ENCODE peak calls at places on chromosome 21, in four cellular contexts. L is aorta, E is brain microvascular endothelial cell, K is Panc1. C is an unnamed sample.

GRCh38 chr21:32886339-32886738 is 114.8 kb upstream of the PAXBP1 start:
- DNase-seq in L (no peak), E (no peak), K (no peak), C (no peak)

GRCh38 chr21:42291751-42292562 is 23.3 kb downstream of the TFF3 start:
- DNase-seq in L (no peak), E (no peak), K (no peak), C (no peak)

GRCh38 chr21:26513212-26513611 is 59.9 kb downstream of the CYYR1 start:
- DNase-seq in L (peak), E (peak), K (no peak), C (peak)

GRCh38 chr21:44925027-44925755 is 4.5 kb upstream of the ITGB2 start:
- DNase-seq in L (no peak), E (no peak), K (no peak), C (peak)

GRCh38 chr21:35811115-35811806 is 249.1 kb downstream of the SETD4 start:
- DNase-seq in L (no peak), E (no peak), K (no peak), C (no peak)

GRCh38 chr21:38669186-38669585 is 136.5 kb upstream of the ETS2 start:
- DNase-seq in L (no peak), E (peak), K (no peak), C (no peak)

GRCh38 chr21:27674037-27674436 is 707.1 kb upstream of the ADAMTS5 start:
- DNase-seq in L (no peak), E (peak), K (no peak), C (peak)

GRCh38 chr21:22044431-22044830 is 1046.2 kb downstream of the NCAM2 start:
- DNase-seq in L (no peak), E (no peak), K (no peak), C (no peak)

GRCh38 chr21:46585191-46585953 is 19.5 kb downstream of the S100B start:
- DNase-seq in L (no peak), E (no peak), K (no peak), C (no peak)

GRCh38 chr21:27793901-27794300 is 827.0 kb upstream of the ADAMTS5 start:
- DNase-seq in L (no peak), E (no peak), K (no peak), C (no peak)

GRCh38 chr21:46509760-46510159 is 51.1 kb downstream of the DIP2A start:
- DNase-seq in L (no peak), E (peak), K (no peak), C (peak)

GRCh38 chr21:46194374-46195334 is 10.4 kb upstream of the SPATC1L start:
- DNase-seq in L (peak), E (no peak), K (no peak), C (no peak)

GRCh38 chr21:45430521-45431501 is 25.8 kb downstream of the COL18A1 start:
- DNase-seq in L (no peak), E (peak), K (no peak), C (no peak)

GRCh38 chr21:46195595-46196195 is 11.4 kb upstream of the SPATC1L start:
- DNase-seq in L (peak), E (no peak), K (no peak), C (no peak)

GRCh38 chr21:18521204-18521603 is 117.6 kb upstream of the TMPRSS15 start:
- DNase-seq in L (no peak), E (no peak), K (no peak), C (no peak)

GRCh38 chr21:45041351-45041805 is 33.0 kb upstream of the ADARB1 start:
- DNase-seq in L (peak), E (peak), K (no peak), C (peak)

GRCh38 chr21:39650801-39651200 is 38.1 kb downstream of the B3GALT5 start:
- DNase-seq in L (no peak), E (no peak), K (no peak), C (no peak)

GRCh38 chr21:45259206-45259795 is 28.4 kb downstream of the POFUT2 start:
- DNase-seq in L (no peak), E (no peak), K (no peak), C (no peak)

GRCh38 chr21:46029201-46029924 is 47.8 kb downstream of the COL6A1 start:
- DNase-seq in L (no peak), E (no peak), K (no peak), C (no peak)

GRCh38 chr21:45294509-45295291 is 7.0 kb upstream of the POFUT2 start:
- DNase-seq in L (peak), E (peak), K (no peak), C (peak)

GRCh38 chr21:42681296-42682206 is 28.1 kb downstream of the PDE9A start:
- DNase-seq in L (peak), E (no peak), K (no peak), C (no peak)

GRCh38 chr21:42401164-42401563 is 2.5 kb upstream of the UBASH3A start:
- DNase-seq in L (no peak), E (peak), K (no peak), C (no peak)

GRCh38 chr21:31675332-31675731 is 15.8 kb downstream of the SOD1 start:
- DNase-seq in L (no peak), E (no peak), K (no peak), C (no peak)

GRCh38 chr21:31444061-31444460 is 100.0 kb upstream of the TIAM1 start:
- DNase-seq in L (peak), E (no peak), K (no peak), C (peak)

GRCh38 chr21:35257413-35257812 is 208.3 kb upstream of the RUNX1 start:
- DNase-seq in L (peak), E (peak), K (peak), C (peak)

GRCh38 chr21:42614811-42615342 is 38.5 kb upstream of the PDE9A start:
- DNase-seq in L (no peak), E (no peak), K (no peak), C (no peak)

GRCh38 chr21:36022704-36023103 is 37.6 kb downstream of the SETD4 start:
- DNase-seq in L (no peak), E (no peak), K (no peak), C (no peak)

GRCh38 chr21:31930001-31930400 is 57.2 kb downstream of the HUNK start:
- DNase-seq in L (no peak), E (no peak), K (no peak), C (no peak)

GRCh38 chr21:46000731-46001641 is 19.4 kb downstream of the COL6A1 start:
- DNase-seq in L (peak), E (no peak), K (no peak), C (no peak)

GRCh38 chr21:31142600-31142999 is 104.3 kb upstream of the KRTAP19-8 start:
- DNase-seq in L (no peak), E (no peak), K (no peak), C (no peak)

GRCh38 chr21:32477424-32477745 is 64.9 kb downstream of the EVA1C start:
- DNase-seq in L (no peak), E (no peak), K (no peak), C (no peak)

GRCh38 chr21:32523463-32523862 is 61.9 kb downstream of the TCP10L start:
- DNase-seq in L (no peak), E (no peak), K (no peak), C (no peak)

GRCh38 chr21:17270234-17270633 is 242.6 kb upstream of the CXADR start:
- DNase-seq in L (no peak), E (peak), K (no peak), C (peak)

DNA sequence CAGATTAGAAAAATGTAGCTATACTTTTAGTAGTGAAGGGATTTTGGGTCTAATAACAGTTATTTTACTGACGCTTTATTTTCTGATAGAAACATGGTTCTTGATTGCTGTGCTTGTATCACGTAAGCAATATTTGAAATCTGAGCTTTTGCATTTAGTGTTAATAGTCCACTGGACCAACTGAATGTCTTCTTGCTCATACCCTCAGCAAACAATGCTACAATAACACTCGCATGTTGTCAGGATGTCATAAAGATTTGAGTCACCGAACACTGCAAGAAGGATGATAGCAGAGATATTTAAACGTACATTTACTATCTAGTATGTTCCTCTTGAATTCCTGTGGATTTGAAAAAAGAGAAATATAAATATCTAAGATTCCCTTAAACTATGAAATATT is 7.5 kb downstream of the DYRK1A start:
- DNase-seq in L (no peak), E (peak), K (no peak), C (peak)
- H3K4me3 ChIP-seq in L (no peak), E (no peak), K (no peak), C (no peak)

DNA sequence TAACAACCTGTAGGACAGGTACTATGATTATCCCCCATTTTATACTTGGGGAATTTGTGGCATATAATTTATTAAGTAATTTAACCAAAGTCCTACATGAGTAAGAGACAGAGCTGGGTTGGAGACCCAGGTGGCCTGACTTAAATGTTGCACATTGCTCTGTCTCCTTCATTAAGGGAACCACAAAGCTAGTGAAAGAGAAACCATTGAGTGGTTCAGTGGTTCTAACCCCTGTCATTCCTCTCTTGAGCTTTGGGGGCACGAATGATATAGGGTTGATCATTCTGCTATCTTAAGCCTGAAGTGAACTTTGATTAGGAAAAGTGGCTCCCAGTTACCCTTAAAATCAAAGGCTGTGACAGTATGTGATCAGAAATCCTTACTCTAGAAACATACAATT is 5.2 kb upstream of the MAP3K7CL start:
- DNase-seq in L (no peak), E (no peak), K (no peak), C (no peak)
- H3K4me3 ChIP-seq in L (no peak), E (no peak), K (no peak), C (no peak)

GRCh38 chr21:15054606-15055239 is 10.1 kb downstream of the NRIP1 start:
- DNase-seq in L (no peak), E (no peak), K (no peak), C (no peak)
- H3K4me3 ChIP-seq in L (no peak), E (no peak), K (no peak), C (no peak)

DNA sequence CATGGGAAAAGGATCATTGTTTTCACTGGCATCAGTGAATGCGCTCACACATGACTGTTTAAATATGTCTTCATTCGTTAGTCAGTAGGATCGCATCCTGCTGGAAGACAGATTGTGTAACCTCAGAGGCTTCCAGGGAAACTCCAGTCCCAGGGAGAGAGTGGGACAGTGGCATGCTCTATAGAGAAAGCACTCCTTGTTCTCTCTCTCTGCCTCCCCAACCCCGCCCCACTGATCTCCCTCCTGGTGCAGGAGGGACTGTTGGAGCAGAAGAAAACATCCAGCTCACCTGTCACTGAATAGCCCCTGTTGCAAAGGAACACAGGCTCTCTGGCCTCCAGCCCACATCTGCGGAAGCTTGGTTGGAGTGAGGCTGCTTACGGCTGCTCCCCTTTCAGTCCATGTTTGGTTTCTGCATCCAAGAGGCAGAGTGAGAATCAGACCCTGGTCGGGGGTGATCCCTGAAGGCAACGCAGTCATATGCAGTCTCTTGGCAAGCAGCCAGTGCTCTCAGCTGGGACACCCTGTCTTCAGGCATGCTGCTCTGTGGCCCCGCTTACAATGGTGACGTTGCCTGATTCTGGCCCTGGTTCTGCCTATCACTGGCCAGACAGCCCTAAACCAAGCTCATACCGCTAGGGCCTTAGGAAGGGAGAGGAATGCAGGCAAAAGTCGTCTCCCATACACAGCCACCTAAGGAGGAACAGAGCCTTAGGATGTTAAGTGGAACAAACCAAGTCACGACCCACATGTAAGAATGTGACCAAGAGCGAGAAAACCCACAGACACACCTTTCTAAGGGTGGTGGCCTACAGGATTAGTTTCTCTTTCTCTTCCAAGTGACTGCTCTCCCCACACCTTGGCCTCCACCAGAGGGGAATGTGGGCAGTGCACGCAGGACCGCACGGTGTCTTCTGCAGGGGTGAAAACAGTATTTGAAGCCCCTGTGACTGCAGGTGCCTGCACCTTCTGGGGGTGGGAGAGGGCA is 39.7 kb downstream of the BACE2 start:
- DNase-seq in L (peak), E (peak), K (no peak), C (peak)
- H3K4me3 ChIP-seq in L (no peak), E (peak), K (no peak), C (no peak)

GRCh38 chr21:43811262-43812105 is 22.1 kb downstream of the RRP1 start:
- DNase-seq in L (no peak), E (no peak), K (no peak), C (no peak)

GRCh38 chr21:43809853-43810504 is 20.6 kb downstream of the RRP1 start:
- DNase-seq in L (no peak), E (no peak), K (no peak), C (no peak)

GRCh38 chr21:43812139-43812821 is 22.9 kb downstream of the RRP1 start:
- DNase-seq in L (peak), E (no peak), K (no peak), C (no peak)

GRCh38 chr21:43809346-43809799 is 20.0 kb downstream of the RRP1 start:
- DNase-seq in L (no peak), E (no peak), K (no peak), C (no peak)

DNA sequence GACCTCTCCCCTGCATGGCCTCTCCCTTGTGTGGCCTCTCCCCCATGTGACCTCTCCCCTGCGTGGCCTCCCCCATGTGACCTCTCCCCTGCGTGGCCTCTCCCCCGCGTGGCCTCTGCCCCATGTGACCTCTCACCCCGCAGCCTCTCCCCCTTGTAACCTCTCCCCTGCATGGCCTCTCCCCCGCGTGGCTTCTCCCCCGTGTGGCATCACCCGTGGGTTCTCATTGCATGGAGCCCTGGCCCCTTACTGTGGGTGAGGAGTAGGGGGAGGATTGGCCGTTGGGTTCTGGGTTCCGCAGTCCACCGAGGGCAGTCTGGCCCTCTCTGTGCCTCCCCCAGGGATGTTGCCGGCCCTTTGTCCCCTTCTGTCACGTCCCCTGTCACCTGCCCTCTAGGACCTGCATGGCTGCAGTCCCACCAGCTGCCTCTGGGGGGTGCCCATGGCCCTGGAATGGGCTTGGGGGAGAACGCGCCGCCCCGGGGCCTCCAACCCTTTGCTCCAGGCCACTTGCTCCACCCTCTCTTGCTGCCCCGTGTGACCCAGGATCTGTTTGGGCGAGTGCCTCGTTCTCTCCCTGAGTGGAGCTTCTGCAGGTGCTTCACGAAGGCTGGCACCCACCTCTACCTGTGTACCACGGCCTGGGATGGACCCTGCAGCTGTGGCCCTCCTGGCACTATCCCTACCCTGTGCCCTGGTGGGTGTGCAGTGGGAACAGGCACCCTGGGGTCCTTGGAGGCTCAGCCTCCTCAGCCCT is 21.3 kb downstream of the RRP1 start:
- DNase-seq in L (peak), E (peak), K (no peak), C (no peak)
- H3K4me3 ChIP-seq in L (no peak), E (no peak), K (no peak), C (no peak)